ENCODE peak calls at places on chromosome 11, in eight cellular contexts. V, N, R, C, G, Q, S and F are unnamed samples.

GRCh38 chr11:34315006-34315793 is 42.6 kb downstream of the ABTB2 start:
- DNase-seq in C (no peak), N (no peak), Q (no peak), R (no peak), S (no peak), G (no peak), V (peak; percentile 63), F (peak; percentile 22)

GRCh38 chr11:128164090-128164741 is 423.1 kb downstream of the ETS1 start:
- DNase-seq in Q (no peak), N (no peak), V (no peak), C (no peak), G (no peak), R (no peak), S (no peak), F (no peak)

GRCh38 chr11:35649984-35650383 is 12.6 kb upstream of the TRIM44 start:
- DNase-seq in R (no peak), G (no peak), V (no peak), C (no peak), N (no peak), Q (no peak), S (no peak), F (no peak)

GRCh38 chr11:44955019-44955738 is 4.5 kb upstream of the TP53I11 start:
- DNase-seq in R (no peak), Q (peak; percentile 82), C (peak; percentile 65), G (no peak), S (peak; percentile 73), V (peak; percentile 62), N (no peak), F (peak; percentile 86)

GRCh38 chr11:117621226-117621625 is 175.8 kb downstream of the DSCAML1 start:
- DNase-seq in R (no peak), N (no peak), C (no peak), S (peak; percentile 6), V (no peak), Q (no peak), G (no peak), F (no peak)

GRCh38 chr11:8988329-8989234 is 15.2 kb downstream of the NRIP3 start:
- DNase-seq in S (no peak), N (no peak), Q (no peak), G (no peak), R (no peak), C (no peak), V (no peak), F (peak; percentile 73)

GRCh38 chr11:103624708-103625623 is 411.5 kb upstream of the DDI1 start:
- DNase-seq in V (peak; percentile 80), N (no peak), R (no peak), Q (no peak), S (no peak), C (no peak), G (no peak), F (peak; percentile 69)

GRCh38 chr11:92240946-92241345 is 16.3 kb downstream of the FAT3 start:
- DNase-seq in S (no peak), Q (no peak), N (no peak), C (no peak), R (no peak), V (no peak), G (no peak), F (no peak)

GRCh38 chr11:17972987-17973386 is 39.9 kb downstream of the SERGEF start:
- DNase-seq in Q (no peak), R (no peak), N (peak; percentile 40), G (no peak), S (peak; percentile 32), V (peak; percentile 87), C (no peak), F (peak; percentile 81)

GRCh38 chr11:10584071-10584501 is 15.6 kb upstream of the LYVE1 start:
- DNase-seq in R (no peak), S (no peak), G (no peak), C (no peak), V (no peak), Q (no peak), N (no peak), F (no peak)

GRCh38 chr11:76839326-76839725 is 21.4 kb upstream of the ACER3 start:
- DNase-seq in R (no peak), S (no peak), G (no peak), Q (peak; percentile 82), C (no peak), V (no peak), N (no peak), F (no peak)

GRCh38 chr11:126140932-126141291 is 70.5 kb downstream of the RPUSD4 start:
- DNase-seq in S (no peak), C (no peak), Q (peak; percentile 58), G (no peak), V (no peak), N (no peak), R (peak; percentile 29), F (peak; percentile 71)

GRCh38 chr11:75869661-75870455 is 54.8 kb downstream of the UVRAG start:
- DNase-seq in S (no peak), Q (no peak), G (no peak), R (no peak), V (no peak), C (no peak), N (no peak), F (no peak)

GRCh38 chr11:84887055-84887629 is 740.0 kb downstream of the DLG2 start:
- DNase-seq in V (no peak), Q (no peak), R (no peak), G (no peak), S (no peak), C (no peak), N (no peak), F (peak; percentile 20)